ENCODE peak calls at places on chromosomes 6 and 20, in four cellular contexts. P is lower leg skin, T is pancreas, W is dorsolateral prefrontal cortex. L is an unnamed sample.

GRCh38 chr20:45933231-45934045 is 1.0 kb upstream of the PCIF1 start:
- DNase-seq in W (peak), P (peak), T (peak), L (peak)

GRCh38 chr6:25490018-25490865 is 161.8 kb upstream of the SCGN start:
- DNase-seq in P (peak), T (peak), W (no peak), L (peak)

GRCh38 chr6:15631380-15631913 is 31.4 kb downstream of the DTNBP1 start:
- DNase-seq in P (no peak), W (no peak), T (no peak), L (no peak)

GRCh38 chr6:45965787-45966186 is 49.9 kb downstream of the CLIC5 start:
- DNase-seq in W (no peak), T (no peak), P (no peak), L (peak)

GRCh38 chr6:129133770-129134192 is 250.8 kb downstream of the LAMA2 start:
- DNase-seq in T (no peak), P (no peak), W (no peak), L (peak)

GRCh38 chr6:156182356-156182755 is 594.8 kb upstream of the ARID1B start:
- DNase-seq in P (no peak), W (no peak), T (no peak), L (no peak)

GRCh38 chr20:2687514-2687913 is 5.1 kb upstream of the EBF4 start:
- DNase-seq in T (no peak), W (no peak), P (no peak), L (no peak)

GRCh38 chr6:118923035-118923434 is 11.9 kb downstream of the MCM9 start:
- DNase-seq in T (no peak), P (no peak), W (no peak), L (no peak)

GRCh38 chr6:33613794-33614166 is 7.3 kb upstream of the ITPR3 start:
- DNase-seq in P (no peak), W (no peak), T (no peak), L (peak)

GRCh38 chr6:109978174-109979032 is at the start of gene GPR6:
- DNase-seq in T (peak), P (no peak), W (peak), L (peak)

GRCh38 chr6:169156108-169156821 is 97.4 kb downstream of the THBS2 start:
- DNase-seq in W (no peak), T (no peak), P (peak), L (peak)

GRCh38 chr6:108969776-108970175 is 121.6 kb downstream of the ARMC2 start:
- DNase-seq in T (no peak), W (no peak), P (no peak), L (no peak)

GRCh38 chr6:150334790-150335783 is 33.7 kb upstream of the IYD start:
- DNase-seq in P (no peak), T (no peak), W (no peak), L (peak)

GRCh38 chr6:11224252-11224965 is 8.1 kb downstream of the NEDD9 start:
- DNase-seq in W (no peak), T (no peak), P (no peak), L (peak)

GRCh38 chr20:38278150-38278549 is 17.6 kb upstream of the KIAA1755 start:
- DNase-seq in T (no peak), P (peak), W (no peak), L (no peak)

GRCh38 chr20:54103067-54103761 is 32.8 kb upstream of the BCAS1 start:
- DNase-seq in P (peak), T (peak), W (peak), L (peak)

GRCh38 chr6:124983383-124983782 is 21.1 kb downstream of the RNF217 start:
- DNase-seq in T (no peak), W (no peak), P (no peak), L (no peak)

GRCh38 chr6:422423-423061 is 31.0 kb downstream of the IRF4 start:
- DNase-seq in P (no peak), T (no peak), W (no peak), L (peak)

GRCh38 chr6:24273471-24273870 is 84.4 kb downstream of the DCDC2 start:
- DNase-seq in W (no peak), T (no peak), P (no peak), L (no peak)

GRCh38 chr6:18161437-18161836 is 6.2 kb downstream of the KDM1B start:
- DNase-seq in T (no peak), W (no peak), P (no peak), L (no peak)

GRCh38 chr20:13008761-13009681 is at the start of gene SPTLC3:
- DNase-seq in T (peak), P (no peak), W (no peak), L (peak)

GRCh38 chr20:34938466-34939163 is 17.0 kb downstream of the GSS start:
- DNase-seq in P (no peak), W (no peak), T (no peak), L (no peak)

GRCh38 chr20:4999788-5000187 is 1.5 kb downstream of the SLC23A2 start:
- DNase-seq in T (no peak), W (no peak), P (no peak), L (no peak)

GRCh38 chr6:155247618-155248017 is 16.2 kb upstream of the CLDN20 start:
- DNase-seq in T (no peak), P (peak), W (no peak), L (peak)

GRCh38 chr6:167721291-167721690 is 105.4 kb upstream of the AFDN start:
- DNase-seq in P (peak), T (no peak), W (no peak), L (no peak)

GRCh38 chr6:96862560-96862959 is 25.3 kb upstream of the GPR63 start:
- DNase-seq in W (no peak), T (no peak), P (no peak), L (no peak)

GRCh38 chr20:33233129-33233774 is 2.5 kb upstream of the BPIFA1 start:
- DNase-seq in P (no peak), W (no peak), T (no peak), L (no peak)

GRCh38 chr20:1951436-1952115 is 42.3 kb downstream of the PDYN start:
- DNase-seq in W (no peak), P (peak), T (no peak), L (no peak)

GRCh38 chr20:41889125-41889870 is 271.1 kb upstream of the CHD6 start:
- DNase-seq in T (no peak), W (no peak), P (no peak), L (no peak)
- TF ChIP-seq CTCF in T (no peak), W (no peak), P (no peak), L (no peak)

DNA sequence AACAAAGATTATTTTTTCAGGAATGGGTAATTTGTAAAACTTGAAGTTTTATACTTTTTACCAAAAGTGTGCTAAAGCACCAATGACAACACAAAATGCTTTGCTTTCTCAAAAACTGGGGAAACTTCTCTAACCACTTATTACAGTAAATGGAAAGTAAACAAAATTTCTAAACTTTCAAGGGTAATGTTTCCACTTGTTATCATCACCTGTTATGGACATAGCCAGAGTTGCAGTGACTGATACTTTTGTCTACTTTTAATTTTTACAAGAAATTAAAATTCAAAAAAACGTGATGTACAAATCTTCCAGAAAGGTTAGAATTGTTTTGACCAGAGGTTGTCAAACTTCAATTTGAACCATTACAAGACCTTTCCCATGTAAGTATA is 99.9 kb downstream of the JAG1 start:
- DNase-seq in W (no peak), T (no peak), P (no peak), L (no peak)
- H3K4me3 ChIP-seq in W (no peak), T (no peak), P (no peak), L (no peak)

GRCh38 chr6:56758120-56758519 is 115.4 kb upstream of the DST start:
- DNase-seq in W (no peak), P (no peak), T (no peak), L (peak)
- TF ChIP-seq CTCF in W (no peak), P (no peak), T (no peak), L (no peak)

GRCh38 chr6:39228111-39228971 is 934 bp downstream of the KCNK5 start:
- DNase-seq in W (no peak), P (no peak), T (no peak), L (no peak)
- H3K4me3 ChIP-seq in W (peak), P (peak), T (peak), L (no peak)

DNA sequence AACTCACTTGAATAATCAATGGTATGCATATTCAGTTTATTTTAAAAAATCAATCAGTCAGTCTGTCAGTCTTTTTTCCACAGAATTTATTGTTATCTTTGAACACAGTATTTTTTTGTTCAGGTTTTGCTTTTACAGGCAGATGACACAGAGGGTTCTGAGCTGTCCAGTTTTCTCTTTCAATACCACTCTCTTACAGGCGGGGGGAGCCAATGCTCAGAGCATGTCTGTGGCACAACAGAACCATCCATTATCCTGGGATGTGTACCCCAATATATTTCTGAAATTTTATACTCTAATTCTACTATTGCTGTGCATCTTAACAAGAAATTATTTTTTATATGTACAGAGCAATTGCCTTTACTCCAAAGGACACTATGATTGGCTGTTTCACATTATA is 21.2 kb downstream of the ROS1 start:
- DNase-seq in T (no peak), W (no peak), P (no peak), L (peak)
- TF ChIP-seq CTCF in T (no peak), W (no peak), P (no peak), L (peak)

DNA sequence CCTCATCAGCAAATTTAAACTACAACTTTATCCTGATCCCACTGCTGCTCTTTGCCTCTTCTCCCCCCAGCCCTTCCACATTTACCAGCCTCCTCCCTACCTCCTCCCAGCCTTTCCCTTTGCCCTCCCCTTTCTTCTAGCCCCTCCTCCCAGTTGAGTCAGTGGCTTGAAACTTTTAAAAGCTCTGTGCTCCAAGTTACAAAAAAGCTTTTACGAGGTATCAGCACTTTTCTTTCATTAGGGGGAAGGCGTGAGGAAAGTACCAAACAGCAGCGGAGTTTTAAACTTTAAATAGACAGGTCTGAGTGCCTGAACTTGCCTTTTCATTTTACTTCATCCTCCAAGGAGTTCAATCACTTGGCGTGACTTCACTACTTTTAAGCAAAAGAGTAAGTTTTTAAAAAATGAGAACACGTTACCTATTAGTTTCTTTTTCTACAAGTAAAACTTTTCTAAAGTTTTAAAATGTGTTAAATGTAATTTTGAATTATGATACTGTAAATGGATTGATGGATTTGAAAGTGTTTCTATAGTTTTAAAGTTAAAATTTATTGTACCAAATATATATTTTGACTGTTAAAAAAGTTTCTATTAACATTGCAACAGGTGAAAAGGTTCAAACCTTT is at the start of gene GJA1:
- DNase-seq in T (no peak), W (no peak), P (no peak), L (peak)
- H3K4me3 ChIP-seq in T (peak), W (peak), P (peak), L (peak)

GRCh38 chr6:29791786-29792122 is 35.9 kb upstream of the HLA-G start:
- DNase-seq in W (no peak), T (no peak), P (no peak), L (no peak)

GRCh38 chr6:29791162-29791561 is 36.5 kb upstream of the HLA-G start:
- DNase-seq in T (no peak), W (no peak), P (no peak), L (no peak)

GRCh38 chr6:29793796-29794195 is 33.8 kb upstream of the HLA-G start:
- DNase-seq in P (no peak), W (no peak), T (no peak), L (no peak)

GRCh38 chr6:29793036-29793356 is 34.6 kb upstream of the HLA-G start:
- DNase-seq in W (no peak), P (no peak), T (no peak), L (no peak)

GRCh38 chr6:29792123-29793035 is 35.2 kb upstream of the HLA-G start:
- DNase-seq in T (peak), W (peak), P (peak), L (peak)
- TF ChIP-seq CTCF in T (peak), W (peak), P (no peak), L (peak)

DNA sequence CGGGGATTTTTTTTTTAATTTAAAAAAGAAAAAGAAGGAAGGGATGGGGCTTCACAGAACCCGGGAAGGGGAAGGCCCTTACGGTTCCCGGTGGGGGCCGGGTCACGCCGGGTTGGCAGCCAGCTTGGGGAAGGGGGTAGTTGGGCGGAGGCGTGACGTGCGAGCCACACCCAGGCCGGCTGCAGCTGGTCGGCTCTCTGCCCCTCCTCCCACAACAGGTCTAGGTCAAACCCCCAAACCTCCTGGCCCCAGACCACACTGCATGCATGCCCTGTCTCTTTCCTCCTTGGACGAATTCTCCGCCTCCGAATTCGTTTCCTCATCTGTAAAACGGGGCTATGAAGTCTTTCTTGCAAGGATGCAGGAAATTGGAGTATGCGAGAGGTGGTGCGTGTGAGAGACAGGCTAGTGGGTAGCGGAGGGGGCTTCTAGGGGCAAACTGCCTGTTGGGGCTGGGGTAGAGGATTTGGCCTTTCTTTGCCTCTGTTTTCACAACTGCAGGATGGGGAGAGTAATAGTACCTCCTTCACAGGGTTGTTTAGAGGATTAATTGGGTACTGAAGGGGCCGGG is 835 bp downstream of the HCK start:
- DNase-seq in P (peak), W (no peak), T (peak), L (no peak)
- H3K4me3 ChIP-seq in P (no peak), W (peak), T (peak), L (no peak)

GRCh38 chr6:132734694-132735236 is 20.9 kb upstream of the VNN1 start:
- DNase-seq in P (no peak), T (no peak), W (no peak), L (peak)
- TF ChIP-seq CTCF in P (no peak), T (no peak), W (peak), L (peak)

L was measured in cardiac fibroblast.